ENCODE peak calls at places on chromosomes 1 and 21, in six cellular contexts. R is activated T-helper 1 cell treated with anti-CD3 and anti-CD28 coated beads, Interleukin-12 subunit alpha, Interleukin-12 subunit beta, Interleukin-2, Interleukin-4 antibody, amounts not matched to agents 30 ng/mL and 10 ng/mL and 1 ng/mL, durations not matched to agents 14 hours and 24 hours and 36 hours; V is left lung; O is stomach; Q is NCI-H524 treated with DMSO at 0.1 percent for 48 hours; J is fibroblast of mammary gland. T is an unnamed sample.

GRCh38 chr1:7641587-7642417 is 129.3 kb upstream of the VAMP3 start:
- DNase-seq in R (no peak), V (peak), O (no peak), Q (no peak), J (no peak), T (no peak)

GRCh38 chr1:150257624-150258274 is at the start of gene CA14:
- DNase-seq in R (no peak), V (no peak), O (no peak), Q (no peak), J (no peak), T (no peak)

GRCh38 chr1:94299627-94300552 is 62.5 kb upstream of the ARHGAP29 start:
- DNase-seq in R (no peak), V (no peak), O (no peak), Q (no peak), J (peak), T (peak)

GRCh38 chr1:3283849-3284248 is 170.6 kb upstream of the ARHGEF16 start:
- DNase-seq in R (no peak), V (no peak), O (peak), Q (no peak), J (no peak), T (no peak)

GRCh38 chr1:54610048-54610447 is 13.3 kb downstream of the FAM151A start:
- DNase-seq in R (no peak), V (peak), O (no peak), Q (no peak), J (no peak), T (no peak)

GRCh38 chr1:75632350-75632949 is 21.5 kb upstream of the SLC44A5 start:
- DNase-seq in R (no peak), V (no peak), O (no peak), Q (no peak), J (peak), T (peak)

GRCh38 chr21:14523234-14523633 is 22.9 kb downstream of the SAMSN1 start:
- DNase-seq in R (peak), V (peak), O (no peak), Q (no peak), J (peak), T (no peak)

GRCh38 chr21:28518620-28519019 is 474.1 kb downstream of the LTN1 start:
- DNase-seq in R (no peak), V (no peak), O (no peak), Q (no peak), J (peak), T (no peak)

GRCh38 chr1:228003461-228004330 is 3.1 kb upstream of the WNT3A start:
- DNase-seq in R (no peak), V (no peak), O (peak), Q (no peak), J (no peak), T (no peak)

GRCh38 chr1:243657793-243658192 is 192.2 kb downstream of the AKT3 start:
- DNase-seq in R (no peak), V (no peak), O (no peak), Q (no peak), J (no peak), T (no peak)

GRCh38 chr1:148362141-148362929 is 120.8 kb downstream of the PPIAL4G start:
- DNase-seq in R (peak), V (peak), O (peak), Q (no peak), J (peak), T (no peak)

GRCh38 chr21:42453301-42454220 is 42.5 kb downstream of the RSPH1 start:
- DNase-seq in R (no peak), V (no peak), O (no peak), Q (no peak), J (no peak), T (no peak)

GRCh38 chr21:35326677-35327076 is 277.6 kb upstream of the RUNX1 start:
- DNase-seq in R (no peak), V (no peak), O (no peak), Q (no peak), J (peak), T (no peak)

GRCh38 chr21:28752131-28752530 is 240.5 kb downstream of the LTN1 start:
- DNase-seq in R (no peak), V (no peak), O (no peak), Q (no peak), J (no peak), T (no peak)

GRCh38 chr1:11501491-11501897 is 22.5 kb downstream of the DISP3 start:
- DNase-seq in R (no peak), V (no peak), O (no peak), Q (no peak), J (peak), T (no peak)

GRCh38 chr1:45122724-45123123 is 83.7 kb downstream of the ZSWIM5 start:
- DNase-seq in R (no peak), V (no peak), O (no peak), Q (no peak), J (no peak), T (no peak)